ENCODE peak calls at places on chromosome 17, in eight cellular contexts. Y is astrocyte of the cerebellum, T is pancreas, J is astrocyte of the spinal cord, K is hepatocyte, N is fibroblast of lung, E is foreskin fibroblast, L is body of pancreas. M is an unnamed sample.

GRCh38 chr17:82242698-82242976 is 13.8 kb downstream of the SLC16A3 start:
- DNase-seq in Y (no peak), T (peak; percentile 51), J (no peak), K (no peak), N (no peak), E (no peak), L (no peak), M (no peak)

GRCh38 chr17:38579934-38580333 is 25.8 kb downstream of the SRCIN1 start:
- DNase-seq in Y (no peak), T (peak; percentile 53), J (no peak), K (peak; percentile 77), N (no peak), E (peak; percentile 53), L (peak; percentile 26), M (no peak)

GRCh38 chr17:410674-411401 is 58.2 kb upstream of the RPH3AL start:
- DNase-seq in Y (no peak), T (no peak), J (peak; percentile 8), K (peak; percentile 36), N (no peak), E (peak; percentile 56), L (no peak), M (no peak)

GRCh38 chr17:12789075-12789975 is at the start of gene ARHGAP44:
- DNase-seq in Y (peak; percentile 9), T (peak; percentile 74), J (peak; percentile 49), K (peak; percentile 85), N (peak; percentile 63), E (peak; percentile 77), L (peak; percentile 61), M (peak; percentile 11)

GRCh38 chr17:43832976-43833829 is at the start of gene MPP3:
- DNase-seq in Y (no peak), T (peak; percentile 79), J (peak; percentile 56), K (peak; percentile 92), N (peak; percentile 59), E (peak; percentile 92), L (peak; percentile 67), M (peak; percentile 20)

GRCh38 chr17:68581863-68582645 is 19.1 kb downstream of the FAM20A start:
- DNase-seq in Y (no peak), T (no peak), J (no peak), K (no peak), N (no peak), E (no peak), L (no peak), M (no peak)

GRCh38 chr17:60372790-60373483 is 19.0 kb downstream of the USP32 start:
- DNase-seq in Y (no peak), T (no peak), J (peak; percentile 74), K (no peak), N (peak; percentile 65), E (peak; percentile 85), L (no peak), M (no peak)

GRCh38 chr17:77186141-77186604 is 45.4 kb downstream of the SEC14L1 start:
- DNase-seq in Y (no peak), T (no peak), J (no peak), K (no peak), N (no peak), E (no peak), L (no peak), M (no peak)

GRCh38 chr17:13076905-13077304 is 59.1 kb upstream of the ELAC2 start:
- DNase-seq in Y (no peak), T (no peak), J (no peak), K (no peak), N (peak; percentile 23), E (peak; percentile 6), L (no peak), M (no peak)

GRCh38 chr17:43609613-43610385 is 51.9 kb downstream of the MEOX1 start:
- DNase-seq in Y (no peak), T (no peak), J (no peak), K (no peak), N (no peak), E (peak; percentile 31), L (no peak), M (no peak)

GRCh38 chr17:27921077-27921476 is 27.9 kb upstream of the LYRM9 start:
- DNase-seq in Y (no peak), T (no peak), J (no peak), K (no peak), N (no peak), E (no peak), L (no peak), M (no peak)

GRCh38 chr17:27918498-27918897 is 25.3 kb upstream of the LYRM9 start:
- DNase-seq in Y (no peak), T (no peak), J (no peak), K (no peak), N (no peak), E (no peak), L (no peak), M (no peak)

GRCh38 chr17:27920569-27920968 is 27.4 kb upstream of the LYRM9 start:
- DNase-seq in Y (no peak), T (no peak), J (no peak), K (no peak), N (no peak), E (no peak), L (no peak), M (no peak)

GRCh38 chr17:27917000-27917399 is 23.8 kb upstream of the LYRM9 start:
- DNase-seq in Y (no peak), T (no peak), J (no peak), K (no peak), N (no peak), E (no peak), L (no peak), M (no peak)

DNA sequence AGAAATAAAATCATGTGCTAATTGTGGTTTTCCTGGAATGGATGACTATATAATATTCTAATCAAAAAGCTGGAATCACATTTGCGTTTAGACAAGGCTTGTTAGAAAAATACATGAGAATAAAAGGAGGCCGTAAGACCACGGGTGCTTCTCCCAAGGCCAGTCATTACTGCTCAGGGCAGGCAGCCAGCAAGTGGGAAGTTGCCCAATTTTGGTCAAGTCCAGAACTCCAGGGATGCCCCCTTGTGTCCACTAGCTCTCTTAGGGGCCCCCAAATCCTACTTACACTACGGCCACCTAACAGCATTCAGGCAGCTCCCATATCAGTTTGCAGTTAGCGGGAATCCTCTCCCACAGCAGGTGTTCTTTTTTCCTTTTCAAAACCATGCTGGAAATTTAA is 26.0 kb upstream of the LYRM9 start:
- DNase-seq in Y (no peak), T (peak; percentile 45), J (no peak), K (no peak), N (no peak), E (no peak), L (peak; percentile 16), M (no peak)
- TF ChIP-seq CTCF in Y (no peak), T (no peak), J (no peak), K (no peak), N (no peak), E (no peak), L (no peak), M (no peak)

GRCh38 chr17:79716183-79716797 is 14.5 kb upstream of the ENPP7 start:
- DNase-seq in Y (no peak), T (no peak), J (no peak), K (no peak), N (no peak), E (no peak), L (no peak), M (no peak)

GRCh38 chr17:79722787-79723186 is 8.0 kb upstream of the ENPP7 start:
- DNase-seq in Y (no peak), T (no peak), J (no peak), K (no peak), N (no peak), E (no peak), L (no peak), M (no peak)

GRCh38 chr17:79720705-79721295 is 9.9 kb upstream of the ENPP7 start:
- DNase-seq in Y (no peak), T (no peak), J (no peak), K (no peak), N (no peak), E (no peak), L (no peak), M (no peak)

GRCh38 chr17:79721993-79722671 is 8.6 kb upstream of the ENPP7 start:
- DNase-seq in Y (no peak), T (no peak), J (no peak), K (no peak), N (no peak), E (no peak), L (peak; percentile 43), M (no peak)
- TF ChIP-seq CTCF in Y (peak; percentile 44), T (no peak), J (peak; percentile 27), K (peak; percentile 36), N (no peak), E (no peak), L (no peak), M (no peak)

DNA sequence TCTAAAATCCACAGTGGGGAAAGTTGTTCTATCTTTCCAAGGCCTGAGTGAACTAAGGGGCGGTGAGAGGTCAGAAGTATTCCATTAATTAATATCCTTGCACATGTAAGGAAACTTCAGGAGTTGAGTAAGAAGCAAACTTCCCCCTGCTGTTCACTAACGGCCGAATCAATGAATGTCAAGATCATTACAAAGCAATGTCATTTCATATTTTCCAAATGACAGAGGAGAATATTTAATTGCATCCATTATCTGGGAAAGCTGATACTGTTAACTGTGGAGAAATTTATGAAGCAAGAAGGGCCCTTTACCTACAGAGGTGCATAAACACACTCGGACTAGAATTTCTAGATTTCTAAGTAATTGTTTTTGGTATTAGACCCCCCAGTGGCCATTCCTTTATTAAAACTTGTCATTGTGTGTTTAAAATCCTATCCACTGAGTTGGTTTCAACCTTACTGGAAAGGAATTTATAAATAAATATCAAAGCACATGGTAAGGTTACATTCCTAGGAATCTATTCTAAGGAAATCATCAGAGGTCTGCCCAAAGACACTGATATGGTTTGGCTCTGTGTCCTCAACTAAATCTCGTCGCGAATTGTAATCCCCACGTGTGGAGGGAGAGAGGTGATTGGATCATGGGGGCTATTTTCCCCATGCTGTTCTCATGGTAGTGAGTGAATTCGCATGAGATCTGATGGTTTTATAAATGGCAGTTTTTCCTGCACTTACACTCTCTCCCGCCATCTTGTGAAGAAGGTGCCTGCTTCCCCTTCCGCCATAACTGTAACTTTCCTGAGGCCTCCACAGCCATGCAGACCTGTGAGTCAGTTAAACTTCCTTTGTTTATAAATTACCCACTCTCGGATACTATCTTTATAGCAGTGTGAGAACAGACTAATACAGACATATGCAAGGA is 20.4 kb upstream of the SMURF2 start:
- DNase-seq in Y (no peak), T (no peak), J (peak; percentile 77), K (no peak), N (peak; percentile 55), E (peak; percentile 72), L (no peak), M (no peak)
- TF ChIP-seq CTCF in Y (no peak), T (no peak), J (peak; percentile 4), K (no peak), N (no peak), E (no peak), L (no peak), M (no peak)

GRCh38 chr17:44922746-44923470 is 7.6 kb upstream of the GFAP start:
- DNase-seq in Y (no peak), T (no peak), J (no peak), K (no peak), N (no peak), E (no peak), L (no peak), M (no peak)

GRCh38 chr17:44920565-44920940 is 5.3 kb upstream of the GFAP start:
- DNase-seq in Y (no peak), T (no peak), J (no peak), K (no peak), N (no peak), E (no peak), L (no peak), M (no peak)

GRCh38 chr17:44919885-44920564 is 4.7 kb upstream of the GFAP start:
- DNase-seq in Y (peak; percentile 63), T (peak; percentile 79), J (peak; percentile 79), K (peak; percentile 89), N (peak; percentile 85), E (peak; percentile 92), L (peak; percentile 88), M (peak; percentile 65)

GRCh38 chr17:44922136-44922535 is 6.8 kb upstream of the GFAP start:
- DNase-seq in Y (no peak), T (no peak), J (no peak), K (no peak), N (no peak), E (no peak), L (no peak), M (no peak)

GRCh38 chr17:44921122-44921882 is 6.0 kb upstream of the GFAP start:
- DNase-seq in Y (no peak), T (no peak), J (no peak), K (no peak), N (no peak), E (peak; percentile 77), L (peak; percentile 31), M (no peak)
- TF ChIP-seq CTCF in Y (no peak), T (no peak), J (no peak), K (no peak), N (no peak), E (no peak), L (no peak), M (no peak)